ENCODE peak calls at places on chromosomes 7 and 10, in four cellular contexts. X is GM12878, L is HepG2, K is K562. R is an unnamed sample.

GRCh38 chr7:25708211-25708610 is 443.8 kb upstream of the NFE2L3 start:
- DNase-seq in X (no peak), L (no peak), K (no peak), R (no peak)

GRCh38 chr10:13117842-13118783 is 18.1 kb downstream of the OPTN start:
- DNase-seq in X (no peak), L (no peak), K (no peak), R (no peak)

GRCh38 chr10:130045091-130045652 is 65.5 kb downstream of the C10orf143 start:
- DNase-seq in X (no peak), L (no peak), K (peak), R (peak)

GRCh38 chr10:79185796-79186374 is 117.1 kb downstream of the ZMIZ1 start:
- DNase-seq in X (no peak), L (peak), K (no peak), R (no peak)

GRCh38 chr10:31320179-31320597 is 1.2 kb downstream of the ZEB1 start:
- DNase-seq in X (no peak), L (no peak), K (peak), R (peak)

GRCh38 chr10:112783653-112784426 is 166.2 kb upstream of the TCF7L2 start:
- DNase-seq in X (no peak), L (no peak), K (no peak), R (peak)

GRCh38 chr10:79024716-79025112 is 44.1 kb upstream of the ZMIZ1 start:
- DNase-seq in X (no peak), L (no peak), K (no peak), R (no peak)

GRCh38 chr10:91206427-91206826 is 14.0 kb upstream of the PCGF5 start:
- DNase-seq in X (no peak), L (peak), K (no peak), R (no peak)

GRCh38 chr10:93060887-93061593 is 442 bp downstream of the CYP26C1 start:
- DNase-seq in X (no peak), L (no peak), K (no peak), R (no peak)

GRCh38 chr7:39002755-39003154 is 25.0 kb downstream of the POU6F2 start:
- DNase-seq in X (no peak), L (no peak), K (no peak), R (no peak)

GRCh38 chr7:70072220-70072619 is 473.9 kb downstream of the AUTS2 start:
- DNase-seq in X (no peak), L (no peak), K (no peak), R (no peak)

GRCh38 chr10:110507303-110507702 is 9.6 kb downstream of the DUSP5 start:
- DNase-seq in X (no peak), L (no peak), K (no peak), R (no peak)

GRCh38 chr7:108486291-108486966 is 30.2 kb upstream of the NRCAM start:
- DNase-seq in X (no peak), L (no peak), K (no peak), R (no peak)

GRCh38 chr10:123800821-123801220 is 90.8 kb downstream of the CPXM2 start:
- DNase-seq in X (no peak), L (no peak), K (no peak), R (no peak)
- TF ChIP-seq BHLHE40 in X (no peak), L (no peak), K (no peak), R (no peak)

GRCh38 chr10:62805139-62806092 is 896 bp downstream of the ADO start:
- DNase-seq in X (no peak), L (peak), K (peak), R (no peak)
- TF ChIP-seq FOXK2 in X (no peak), L (no peak), K (no peak), R (no peak)

GRCh38 chr10:46515402-46516192 is 40.9 kb downstream of the GPRIN2 start:
- DNase-seq in X (no peak), L (no peak), K (no peak), R (no peak)

GRCh38 chr10:46517541-46517940 is 38.9 kb downstream of the GPRIN2 start:
- DNase-seq in X (no peak), L (no peak), K (no peak), R (no peak)

GRCh38 chr10:46518028-46518725 is 38.3 kb downstream of the GPRIN2 start:
- DNase-seq in X (no peak), L (no peak), K (no peak), R (no peak)

GRCh38 chr10:46514899-46515298 is 41.6 kb downstream of the GPRIN2 start:
- DNase-seq in X (no peak), L (no peak), K (no peak), R (no peak)

DNA sequence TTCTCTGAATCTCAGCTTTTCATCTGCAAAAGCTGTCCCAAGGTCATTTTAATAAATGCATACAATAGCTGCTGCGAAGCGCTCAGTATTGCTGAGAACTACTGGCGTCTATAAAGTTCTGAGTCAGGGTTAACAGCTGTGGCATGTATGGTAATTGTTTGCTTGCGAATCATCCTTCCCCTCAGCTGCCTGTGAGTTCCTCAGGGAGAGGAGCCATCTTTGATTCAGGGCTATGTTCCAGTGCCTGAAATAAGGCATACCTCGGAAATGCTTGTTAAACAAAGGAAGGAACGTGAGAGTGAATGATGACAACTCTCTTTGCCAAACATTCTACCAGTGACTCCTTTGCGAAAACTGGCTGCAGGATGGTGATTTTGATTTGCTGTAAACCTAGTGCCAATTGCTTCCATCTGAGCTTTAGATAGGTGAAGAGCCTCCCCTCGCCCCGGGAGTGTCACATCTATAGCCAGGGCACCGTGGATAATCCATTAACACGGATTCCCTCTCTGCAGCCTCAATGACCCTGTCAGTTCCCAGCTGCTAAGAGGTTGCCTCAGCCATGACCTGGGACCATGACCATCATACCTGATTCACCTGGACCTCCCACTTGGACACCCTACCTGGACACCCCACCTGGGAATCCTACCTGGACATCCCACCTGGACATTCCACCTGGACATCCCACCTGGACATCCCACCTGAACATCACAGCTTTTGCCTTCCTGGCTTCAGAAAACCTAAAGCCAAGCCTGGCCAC is 39.6 kb downstream of the GPRIN2 start:
- DNase-seq in X (no peak), L (no peak), K (no peak), R (no peak)
- TF ChIP-seq BHLHE40 in X (no peak), L (no peak), K (no peak), R (no peak)

GRCh38 chr7:27129729-27130539 is 623 bp downstream of the HOXA4 start:
- DNase-seq in X (no peak), L (peak), K (no peak), R (no peak)
- TF ChIP-seq FOXK2 in X (no peak), L (no peak), K (no peak), R (no peak)

GRCh38 chr7:45601094-45601493 is 26.9 kb downstream of the ADCY1 start:
- DNase-seq in X (no peak), L (no peak), K (no peak), R (no peak)
- TF ChIP-seq BHLHE40 in X (no peak), L (no peak), K (no peak), R (no peak)

DNA sequence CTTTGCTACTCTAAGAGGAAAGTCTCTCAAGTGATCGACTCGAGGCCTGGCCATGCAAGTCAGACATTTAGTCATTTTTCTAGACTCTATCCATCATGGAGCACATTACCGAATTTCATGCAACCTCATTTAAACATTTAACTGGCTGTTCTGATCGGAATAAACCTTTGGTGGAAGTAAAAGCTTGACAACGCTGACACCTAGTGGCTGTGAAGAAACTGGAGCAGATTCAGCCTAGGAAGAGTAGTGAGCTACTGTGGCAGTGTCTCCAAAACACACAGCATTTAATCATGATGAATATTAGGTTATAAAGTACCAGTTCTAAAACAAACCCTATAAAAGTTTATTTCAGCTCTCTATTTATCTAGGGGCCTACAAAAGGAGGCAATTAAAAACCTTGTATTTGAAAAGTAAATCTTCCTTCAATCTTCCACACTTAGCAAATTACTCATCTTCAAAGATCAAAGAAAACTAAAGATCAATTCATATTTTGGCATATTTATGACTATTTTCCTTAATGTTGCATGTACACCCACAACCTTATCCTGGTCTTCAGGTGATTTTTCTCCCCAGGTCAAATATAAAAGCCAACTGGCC is 175.0 kb downstream of the CTNNA3 start:
- DNase-seq in X (peak), L (peak), K (peak), R (peak)
- TF ChIP-seq FOXK2 in X (no peak), L (no peak), K (no peak), R (no peak)

GRCh38 chr10:62844280-62845011 is 28.3 kb upstream of the EGR2 start:
- DNase-seq in X (no peak), L (no peak), K (no peak), R (no peak)
- TF ChIP-seq BHLHE40 in X (no peak), L (no peak), K (no peak), R (no peak)

GRCh38 chr10:96645191-96645721 is 58.4 kb upstream of the TM9SF3 start:
- DNase-seq in X (no peak), L (no peak), K (no peak), R (no peak)
- TF ChIP-seq FOXK2 in X (no peak), L (no peak), K (no peak), R (no peak)

GRCh38 chr7:37826825-37827224 is 21.6 kb upstream of the NME8 start:
- DNase-seq in X (no peak), L (no peak), K (no peak), R (no peak)
- TF ChIP-seq BHLHE40 in X (peak), L (no peak), K (no peak), R (no peak)

GRCh38 chr10:126066491-126066890 is 170.1 kb downstream of the FANK1 start:
- DNase-seq in X (no peak), L (no peak), K (no peak), R (no peak)
- TF ChIP-seq FOXK2 in X (no peak), L (no peak), K (no peak), R (no peak)